ENCODE peak calls at places on chromosomes 4 and X, in six cellular contexts. I is tibial nerve; Y is cardiac muscle cell; F is effector memory CD4-positive, alpha-beta T cell; L is IMR-90; S is lower lobe of right lung. K is an unnamed sample. For H3K4me1 and H3K9me3, the result is how much of the 10 kb centered on the place peaks cover.

GRCh38 chrX:10173331-10173900 is 16.6 kb downstream of the CLCN4 start:
- DNase-seq in I (peak), Y (peak), F (no peak), L (peak), S (no peak), K (peak)

GRCh38 chr4:29375716-29376115 is 1344.5 kb upstream of the PCDH7 start:
- DNase-seq in I (no peak), Y (no peak), F (no peak), L (no peak), S (no peak), K (no peak)

GRCh38 chr4:77349796-77350195 is 192.8 kb downstream of the CCNG2 start:
- DNase-seq in I (no peak), Y (no peak), F (no peak), L (no peak), S (no peak), K (no peak)

GRCh38 chrX:67563469-67564448 is 19.9 kb downstream of the AR start:
- DNase-seq in I (no peak), Y (peak), F (no peak), L (peak), S (no peak), K (no peak)

GRCh38 chrX:16828126-16828908 is 41.8 kb downstream of the RBBP7 start:
- DNase-seq in I (peak), Y (peak), F (no peak), L (peak), S (no peak), K (no peak)

GRCh38 chr4:168421671-168422070 is 58.6 kb downstream of the DDX60L start:
- DNase-seq in I (no peak), Y (peak), F (no peak), L (peak), S (no peak), K (no peak)

GRCh38 chr4:22440999-22441398 is 74.9 kb downstream of the ADGRA3 start:
- DNase-seq in I (no peak), Y (no peak), F (no peak), L (no peak), S (no peak), K (no peak)

GRCh38 chrX:18146954-18147353 is 73.7 kb downstream of the BEND2 start:
- DNase-seq in I (no peak), Y (peak), F (no peak), L (peak), S (no peak), K (no peak)

GRCh38 chr4:141425124-141425523 is 204.4 kb downstream of the ZNF330 start:
- DNase-seq in I (no peak), Y (peak), F (no peak), L (peak), S (no peak), K (no peak)

GRCh38 chr4:94357624-94358023 is 15.0 kb upstream of the HPGDS start:
- DNase-seq in I (no peak), Y (no peak), F (no peak), L (peak), S (no peak), K (no peak)

GRCh38 chr4:95049838-95050237 is 292.1 kb downstream of the BMPR1B start:
- DNase-seq in I (no peak), Y (peak), F (no peak), L (peak), S (no peak), K (no peak)

GRCh38 chr4:165011403-165011802 is 20.4 kb upstream of the TRIM60 start:
- DNase-seq in I (no peak), Y (no peak), F (no peak), L (no peak), S (no peak), K (no peak)

GRCh38 chrX:118025193-118025592 is 91.4 kb downstream of the KLHL13 start:
- DNase-seq in I (no peak), Y (no peak), F (no peak), L (peak), S (no peak), K (no peak)

GRCh38 chr4:172393220-172393619 is 580.0 kb downstream of the GALNTL6 start:
- DNase-seq in I (no peak), Y (no peak), F (no peak), L (no peak), S (no peak), K (no peak)

GRCh38 chr4:137474711-137475301 is 57.5 kb downstream of the PCDH18 start:
- DNase-seq in I (no peak), Y (peak), F (no peak), L (peak), S (no peak), K (no peak)

GRCh38 chrX:154809939-154810665 is 4.8 kb upstream of the MPP1 start:
- DNase-seq in I (no peak), Y (peak), F (no peak), L (peak), S (no peak), K (no peak)

GRCh38 chrX:21723097-21723496 is 34.8 kb downstream of the SMPX start:
- DNase-seq in I (no peak), Y (no peak), F (no peak), L (peak), S (no peak), K (no peak)

GRCh38 chr4:3054169-3054759 is 20.1 kb downstream of the HTT-AS start:
- DNase-seq in I (no peak), Y (no peak), F (no peak), L (no peak), S (no peak), K (no peak)

GRCh38 chrX:13901354-13901753 is 84.5 kb upstream of the GPM6B start:
- DNase-seq in I (no peak), Y (no peak), F (no peak), L (no peak), S (no peak), K (no peak)

GRCh38 chrX:73021361-73022092 is 18.8 kb downstream of the PABPC1L2B start:
- DNase-seq in I (no peak), Y (no peak), F (no peak), L (no peak), S (no peak), K (no peak)

GRCh38 chr4:174122705-174123104 is 160.8 kb downstream of the FBXO8 start:
- DNase-seq in I (no peak), Y (peak), F (no peak), L (no peak), S (no peak), K (no peak)

GRCh38 chr4:69823481-69824186 is 36.3 kb downstream of the SULT1E1 start:
- DNase-seq in I (no peak), Y (peak), F (no peak), L (peak), S (peak), K (peak)

GRCh38 chr4:100170986-100171385 is 19.3 kb downstream of the DDIT4L start:
- DNase-seq in I (no peak), Y (no peak), F (no peak), L (no peak), S (no peak), K (no peak)

GRCh38 chrX:42106556-42106955 is 183.2 kb upstream of the CASK start:
- DNase-seq in I (no peak), Y (no peak), F (no peak), L (peak), S (no peak), K (no peak)

GRCh38 chrX:70168238-70169188 is 8.8 kb upstream of the DGAT2L6 start:
- DNase-seq in I (no peak), Y (peak), F (no peak), L (peak), S (no peak), K (no peak)

GRCh38 chr4:122046255-122046654 is 94.4 kb upstream of the TRPC3 start:
- DNase-seq in I (no peak), Y (no peak), F (no peak), L (no peak), S (no peak), K (no peak)

GRCh38 chrX:111376897-111377601 is 34.9 kb downstream of the DCX start:
- DNase-seq in I (no peak), Y (no peak), F (no peak), L (no peak), S (no peak), K (no peak)

GRCh38 chr4:60485279-60485678 is 714.8 kb upstream of the ADGRL3 start:
- DNase-seq in I (no peak), Y (no peak), F (no peak), L (peak), S (no peak), K (no peak)

GRCh38 chr4:68498413-68499007 is 51.2 kb downstream of the TMPRSS11E start:
- DNase-seq in I (peak), Y (peak), F (peak), L (peak), S (no peak), K (peak)

GRCh38 chrX:1393871-1394615 is 2.1 kb upstream of the SLC25A6 start:
- DNase-seq in I (no peak), Y (no peak), F (no peak), L (no peak), S (peak), K (peak)

GRCh38 chrX:1391707-1392375 is at the start of gene SLC25A6:
- DNase-seq in I (peak), Y (peak), F (peak), L (peak), S (peak), K (peak)

GRCh38 chrX:1390621-1391369 is 1.1 kb downstream of the SLC25A6 start:
- DNase-seq in I (no peak), Y (no peak), F (no peak), L (no peak), S (peak), K (peak)

GRCh38 chrX:1391370-1391706 is 575 bp downstream of the SLC25A6 start:
- DNase-seq in I (no peak), Y (no peak), F (no peak), L (no peak), S (no peak), K (no peak)

GRCh38 chrX:1392376-1393130 is 640 bp upstream of the SLC25A6 start:
- DNase-seq in I (peak), Y (peak), F (no peak), L (peak), S (no peak), K (peak)
- H3K4me1 ChIP-seq in I (under half), Y (under half), F (under half), L (under half), S (under half), K (under half)

DNA sequence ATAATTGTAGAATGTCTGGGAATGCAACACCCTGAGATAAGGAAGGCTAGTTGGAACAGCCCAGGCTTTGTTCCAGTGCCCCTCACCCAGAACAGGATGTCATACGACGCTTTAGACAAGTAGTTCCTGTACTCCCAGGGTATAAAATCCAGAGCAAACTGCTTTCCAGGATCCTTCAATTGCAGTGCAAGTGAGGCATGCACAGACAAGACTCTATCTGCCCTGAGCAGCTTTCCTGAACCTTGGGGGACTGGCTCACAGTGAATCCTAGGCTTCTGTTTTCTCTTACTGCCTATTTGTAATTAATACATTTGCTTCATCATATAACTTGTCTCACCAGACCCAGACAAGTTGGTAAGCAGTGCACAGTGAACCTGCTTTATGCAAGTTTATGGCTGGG is 48.4 kb upstream of the IL9R start:
- DNase-seq in I (no peak), Y (peak), F (no peak), L (no peak), S (no peak), K (no peak)
- H3K9me3 ChIP-seq in I (under half), Y (under half), F (under half), L (under half), S (under half), K (under half)

GRCh38 chr4:795726-796119 is 30.2 kb downstream of the CPLX1 start:
- DNase-seq in I (no peak), Y (no peak), F (no peak), L (no peak), S (peak), K (peak)

GRCh38 chr4:793109-793861 is 32.6 kb downstream of the CPLX1 start:
- DNase-seq in I (no peak), Y (no peak), F (no peak), L (no peak), S (peak), K (peak)

GRCh38 chr4:793941-794621 is 31.8 kb downstream of the CPLX1 start:
- DNase-seq in I (no peak), Y (no peak), F (no peak), L (peak), S (peak), K (peak)

GRCh38 chr4:796206-796605 is 29.7 kb downstream of the CPLX1 start:
- DNase-seq in I (no peak), Y (no peak), F (no peak), L (no peak), S (peak), K (peak)

DNA sequence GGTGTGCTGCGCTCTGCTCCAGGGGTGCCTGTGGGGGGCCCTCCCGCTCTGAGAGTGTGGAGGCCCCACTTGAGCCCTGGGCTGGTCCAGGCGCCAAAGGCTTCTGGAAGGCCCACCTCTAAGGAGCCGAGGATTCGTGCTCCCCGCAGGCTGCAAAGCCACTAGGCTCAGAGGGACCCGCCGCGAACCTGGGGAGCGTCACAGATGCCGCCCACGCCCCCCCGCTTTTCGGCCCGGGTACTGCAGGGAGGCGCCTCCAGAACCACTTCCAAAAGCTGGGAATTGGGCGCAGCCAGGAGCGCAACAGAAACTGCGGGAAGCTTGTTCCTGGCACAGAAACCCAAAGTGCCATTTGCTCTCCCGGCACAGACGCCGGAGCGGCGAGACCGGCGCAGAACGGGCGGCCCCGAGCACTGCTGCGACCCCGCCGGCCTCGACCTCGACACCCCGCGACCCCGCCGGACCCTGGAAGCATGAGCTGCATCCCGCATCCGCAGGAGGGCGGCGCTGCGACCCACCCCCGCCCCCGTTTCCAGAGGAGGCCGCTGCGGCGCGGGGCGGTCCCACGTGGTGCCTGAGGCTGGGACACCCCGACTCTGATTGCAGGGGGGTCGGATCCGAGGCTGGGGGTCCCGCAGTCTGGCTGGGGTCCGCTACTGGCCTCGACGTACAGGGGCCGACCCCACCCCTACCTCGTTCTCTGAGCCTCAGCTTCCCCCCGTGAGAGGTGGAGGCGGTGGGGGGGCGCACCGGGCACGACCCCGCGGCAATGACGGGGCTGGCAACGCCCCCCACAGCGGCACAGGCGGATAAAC is 30.8 kb downstream of the CPLX1 start:
- DNase-seq in I (no peak), Y (no peak), F (no peak), L (no peak), S (peak), K (peak)
- H3K4me3 ChIP-seq in I (no peak), Y (peak), F (peak), L (no peak), S (peak), K (no peak)

DNA sequence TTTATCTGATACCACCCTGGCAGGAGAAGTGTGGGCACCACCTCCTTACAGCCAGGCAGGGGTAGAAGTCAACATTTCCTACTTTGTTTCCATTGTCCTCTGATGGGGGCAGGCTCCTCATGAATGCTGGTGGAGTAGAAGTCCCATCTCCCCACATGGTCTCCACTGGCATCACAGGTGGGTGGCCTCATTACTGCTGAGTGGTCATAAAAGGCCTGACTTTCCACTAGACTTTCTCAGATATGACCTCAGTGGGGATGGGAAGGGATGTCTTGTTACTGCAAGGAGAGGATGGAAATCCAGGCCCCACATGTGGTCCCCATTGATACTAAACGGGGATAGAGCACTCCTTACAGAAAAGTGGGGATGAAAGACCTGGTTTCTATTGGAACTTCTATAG is 18.6 kb upstream of the BMP2K start:
- DNase-seq in I (no peak), Y (no peak), F (no peak), L (no peak), S (no peak), K (no peak)
- H3K4me1 ChIP-seq in I (under half), Y (under half), F (under half), L (under half), S (under half), K (under half)

GRCh38 chrX:1444896-1445480 is 7.7 kb downstream of the ASMTL start:
- DNase-seq in I (no peak), Y (no peak), F (no peak), L (no peak), S (peak), K (peak)

GRCh38 chrX:1442016-1442665 is 10.6 kb downstream of the ASMTL start:
- DNase-seq in I (no peak), Y (no peak), F (no peak), L (no peak), S (peak), K (peak)

GRCh38 chrX:1442724-1443367 is 9.9 kb downstream of the ASMTL start:
- DNase-seq in I (no peak), Y (no peak), F (no peak), L (no peak), S (peak), K (peak)

GRCh38 chrX:1443496-1444075 is 9.1 kb downstream of the ASMTL start:
- DNase-seq in I (peak), Y (no peak), F (no peak), L (no peak), S (peak), K (peak)

DNA sequence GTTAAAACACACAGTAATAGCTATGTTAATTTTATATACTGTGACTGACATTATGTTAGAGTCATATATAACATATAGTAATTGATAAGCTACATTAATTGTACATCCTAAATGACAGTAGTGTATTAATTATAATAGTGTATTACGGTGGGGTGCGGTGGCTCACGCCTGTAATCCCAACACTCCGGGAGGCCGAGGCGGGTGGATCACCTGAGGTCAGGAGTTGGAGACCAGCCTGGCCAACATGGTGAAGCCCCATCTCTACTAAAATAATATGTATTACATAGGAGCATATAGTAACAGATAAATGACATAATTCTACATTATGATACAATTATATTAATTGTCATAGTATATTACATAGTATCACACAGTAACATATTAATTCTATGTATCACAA is 12.2 kb downstream of the ASMTL start:
- DNase-seq in I (no peak), Y (no peak), F (no peak), L (no peak), S (peak), K (peak)
- H3K9me3 ChIP-seq in I (under half), Y (under half), F (under half), L (under half), S (under half), K (under half)

GRCh38 chr4:80197132-80197573 is at the start of gene PRDM8:
- DNase-seq in I (no peak), Y (no peak), F (peak), L (peak), S (no peak), K (no peak)
- H3K4me3 ChIP-seq in I (no peak), Y (peak), F (peak), L (peak), S (peak), K (no peak)

DNA sequence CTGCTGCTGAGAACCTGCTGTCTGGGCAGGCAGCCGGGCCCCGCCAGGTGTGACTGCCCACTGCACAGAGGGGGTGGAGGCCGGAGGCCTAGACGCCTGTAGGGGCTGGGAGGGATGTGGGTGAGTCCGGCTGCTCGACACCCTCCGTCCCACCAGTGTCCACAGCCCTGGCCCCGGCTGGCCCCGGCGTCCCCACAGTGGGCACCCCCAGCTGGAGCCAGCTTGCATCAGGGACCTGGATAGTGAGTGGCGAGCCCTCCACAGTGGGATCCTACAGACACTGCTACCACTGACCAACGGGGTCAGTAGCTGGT is 34.7 kb upstream of the SPON2 start:
- DNase-seq in I (no peak), Y (no peak), F (no peak), L (no peak), S (peak), K (no peak)
- H3K4me1 ChIP-seq in I (half or more), Y (under half), F (under half), L (under half), S (half or more), K (under half)